ENCODE peak calls at places on chromosomes 12 and 14, in four cellular contexts. One of them, this sample, is unnamed.

GRCh38 chr12:69555461-69555860 is 29.8 kb upstream of the CCT2 start:
- DNase-seq in K562: no peak
- DNase-seq in HCT116: no peak
- DNase-seq in GM23338: no peak
- DNase-seq in this sample: no peak

GRCh38 chr12:47238665-47239064 is 158.9 kb upstream of the AMIGO2 start:
- DNase-seq in GM23338: no peak
- DNase-seq in K562: no peak
- DNase-seq in HCT116: no peak
- DNase-seq in this sample: no peak

GRCh38 chr12:94098466-94098865 is 49.9 kb upstream of the PLXNC1 start:
- DNase-seq in GM23338: no peak
- DNase-seq in HCT116: no peak
- DNase-seq in K562: peak
- DNase-seq in this sample: no peak

GRCh38 chr12:124264879-124265278 is 30.0 kb upstream of the RFLNA start:
- DNase-seq in HCT116: no peak
- DNase-seq in GM23338: no peak
- DNase-seq in K562: no peak
- DNase-seq in this sample: no peak

GRCh38 chr12:10708862-10709261 is 14.3 kb downstream of the YBX3 start:
- DNase-seq in HCT116: no peak
- DNase-seq in GM23338: no peak
- DNase-seq in K562: no peak
- DNase-seq in this sample: no peak

GRCh38 chr12:9636807-9637206 is 29.1 kb upstream of the KLRB1 start:
- DNase-seq in K562: peak
- DNase-seq in GM23338: peak
- DNase-seq in HCT116: no peak
- DNase-seq in this sample: no peak

GRCh38 chr12:94649349-94650142 is 811 bp downstream of the TMCC3 start:
- DNase-seq in GM23338: peak
- DNase-seq in HCT116: no peak
- DNase-seq in K562: no peak
- DNase-seq in this sample: no peak

GRCh38 chr12:123771261-123771660 is 9.2 kb downstream of the DNAH10 start:
- DNase-seq in HCT116: no peak
- DNase-seq in K562: no peak
- DNase-seq in GM23338: no peak
- DNase-seq in this sample: no peak

GRCh38 chr12:6688543-6688999 is 604 bp downstream of the ZNF384 start:
- DNase-seq in GM23338: no peak
- DNase-seq in K562: no peak
- DNase-seq in HCT116: no peak
- DNase-seq in this sample: peak

GRCh38 chr12:27780612-27781408 is 774 bp upstream of the MANSC4 start:
- DNase-seq in HCT116: no peak
- DNase-seq in GM23338: peak
- DNase-seq in K562: peak
- DNase-seq in this sample: peak

DNA sequence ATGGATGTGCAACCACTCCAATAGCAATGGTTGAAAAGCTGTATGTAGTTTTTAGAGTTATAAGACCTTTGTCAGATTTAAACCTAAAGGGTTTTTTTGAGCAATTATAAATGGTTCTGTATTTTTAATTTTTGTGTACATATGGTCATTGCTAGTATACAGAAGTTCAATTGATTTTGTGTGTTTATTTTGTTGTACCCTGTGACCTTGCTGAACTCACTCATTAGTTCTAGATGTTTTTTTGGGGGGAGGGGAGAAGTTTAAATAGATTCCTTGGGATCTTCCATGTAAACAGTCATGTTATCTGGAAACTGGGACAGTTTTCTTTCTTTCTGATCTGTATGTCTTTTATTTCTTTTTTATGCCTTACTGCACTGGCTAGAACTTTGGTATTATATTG is 87.8 kb downstream of the MED13L start:
- DNase-seq in HCT116: no peak
- DNase-seq in K562: no peak
- DNase-seq in GM23338: no peak
- DNase-seq in this sample: no peak
- TF ChIP-seq REST in HCT116: no peak
- TF ChIP-seq REST in K562: no peak
- TF ChIP-seq REST in GM23338: no peak
- TF ChIP-seq REST in this sample: no peak

DNA sequence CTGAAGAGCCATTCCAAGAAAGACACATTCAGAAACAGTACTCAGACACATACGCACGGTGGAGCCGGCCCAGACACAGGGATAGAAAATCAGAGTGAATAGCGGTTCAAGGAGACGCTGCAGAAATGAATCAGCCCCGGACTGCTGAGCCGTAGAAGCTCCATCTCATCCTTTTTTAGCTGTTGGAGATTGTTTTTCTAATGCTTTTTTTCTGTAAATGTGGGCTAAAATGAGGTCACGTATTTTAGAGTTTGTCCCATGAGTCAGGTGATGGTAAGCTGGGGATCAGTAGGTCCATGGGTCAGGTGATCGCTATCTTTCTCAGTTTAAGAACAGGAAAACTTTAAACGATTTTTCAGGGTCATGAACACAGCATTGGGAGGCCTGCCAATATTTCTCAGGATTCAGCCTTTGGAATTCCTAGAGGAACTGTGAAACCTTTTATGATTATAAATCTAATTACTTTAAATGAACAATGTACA is 202.4 kb downstream of the ITPR2 start:
- DNase-seq in HCT116: no peak
- DNase-seq in K562: no peak
- DNase-seq in GM23338: no peak
- DNase-seq in this sample: no peak
- TF ChIP-seq POLR2AphosphoS5 in HCT116: no peak
- TF ChIP-seq POLR2AphosphoS5 in K562: no peak
- TF ChIP-seq POLR2AphosphoS5 in GM23338: no peak
- TF ChIP-seq POLR2AphosphoS5 in this sample: no peak

DNA sequence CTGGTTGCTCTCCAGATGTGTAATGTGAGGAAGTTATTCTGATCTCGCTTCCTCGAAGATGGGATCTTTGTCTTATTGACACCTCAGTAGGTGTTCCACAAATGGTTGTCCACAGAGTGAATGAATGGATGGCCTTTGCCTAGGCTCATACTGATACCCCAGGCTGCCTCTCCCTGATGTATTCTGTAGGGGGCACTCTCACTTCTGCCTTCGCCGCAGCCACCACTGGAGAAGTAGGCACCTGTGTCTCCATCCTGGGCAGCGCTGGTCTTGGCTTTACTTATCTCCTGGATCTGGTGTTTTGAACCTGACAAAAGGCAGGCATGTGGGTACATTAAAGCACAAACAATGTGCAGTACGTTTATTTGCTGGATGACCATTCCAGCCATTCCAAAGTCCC is 82.1 kb downstream of the ZFP36L1 start:
- DNase-seq in GM23338: no peak
- DNase-seq in HCT116: no peak
- DNase-seq in K562: no peak
- DNase-seq in this sample: no peak
- TF ChIP-seq CTCF in GM23338: peak
- TF ChIP-seq CTCF in HCT116: no peak
- TF ChIP-seq CTCF in K562: peak
- TF ChIP-seq CTCF in this sample: no peak

GRCh38 chr12:110449799-110450497 is at the start of gene ARPC3:
- DNase-seq in HCT116: peak
- DNase-seq in K562: peak
- DNase-seq in GM23338: peak
- DNase-seq in this sample: peak
- TF ChIP-seq REST in HCT116: no peak
- TF ChIP-seq REST in K562: no peak
- TF ChIP-seq REST in GM23338: no peak
- TF ChIP-seq REST in this sample: no peak

DNA sequence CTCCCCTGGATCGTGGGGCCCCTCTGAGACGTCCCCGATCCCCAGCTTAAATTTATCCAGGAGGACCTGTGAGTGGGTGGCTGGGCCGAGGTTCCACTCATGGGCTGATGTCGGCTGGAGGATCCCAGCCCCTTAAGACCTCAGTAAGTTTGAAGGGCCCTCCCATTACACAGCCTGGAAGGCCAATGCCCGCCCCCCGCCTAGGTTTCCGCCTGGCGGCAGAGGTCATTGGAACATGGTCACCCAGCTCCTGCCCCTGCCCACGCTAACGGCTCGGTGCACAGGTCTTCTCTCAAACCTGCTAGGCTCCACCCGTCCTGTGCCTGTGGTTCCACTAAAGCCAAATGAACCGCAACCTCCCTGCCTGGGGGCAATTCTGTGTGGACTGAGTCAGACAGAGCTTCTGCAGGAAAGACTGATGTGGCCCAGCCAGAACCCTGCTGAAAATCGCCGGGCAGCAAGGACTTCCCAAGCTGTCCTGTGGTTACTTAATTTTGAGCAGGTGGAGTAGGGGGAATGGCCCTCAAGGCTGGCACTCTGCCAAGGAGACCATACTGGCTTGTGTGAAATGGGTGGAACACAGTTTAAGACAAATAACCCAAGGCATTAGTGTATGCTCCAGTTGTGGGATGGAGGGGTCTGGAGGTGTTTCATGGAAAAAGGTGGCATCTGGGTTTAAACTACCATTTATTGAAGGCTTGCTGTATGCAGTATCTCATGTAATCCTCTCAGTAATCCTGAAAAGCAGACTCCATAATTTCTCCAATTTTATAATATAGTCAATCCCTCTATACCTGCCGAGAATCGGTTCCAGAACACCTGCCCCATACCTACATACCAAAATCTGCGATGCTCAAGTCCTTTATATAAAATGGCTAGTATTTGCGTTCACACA is 903 bp upstream of the NT5DC3 start:
- DNase-seq in GM23338: peak
- DNase-seq in HCT116: peak
- DNase-seq in K562: peak
- DNase-seq in this sample: no peak
- TF ChIP-seq POLR2AphosphoS5 in GM23338: no peak
- TF ChIP-seq POLR2AphosphoS5 in HCT116: no peak
- TF ChIP-seq POLR2AphosphoS5 in K562: peak
- TF ChIP-seq POLR2AphosphoS5 in this sample: peak

GRCh38 chr12:111268738-111269572 is 99.9 kb downstream of the PHETA1 start:
- DNase-seq in K562: peak
- DNase-seq in HCT116: peak
- DNase-seq in GM23338: peak
- DNase-seq in this sample: no peak
- TF ChIP-seq CTCF in K562: peak
- TF ChIP-seq CTCF in HCT116: peak
- TF ChIP-seq CTCF in GM23338: peak
- TF ChIP-seq CTCF in this sample: peak

GRCh38 chr12:49624919-49625577 is 1.7 kb downstream of the PRPF40B start:
- DNase-seq in GM23338: no peak
- DNase-seq in HCT116: peak
- DNase-seq in K562: peak
- DNase-seq in this sample: peak

GRCh38 chr12:49623142-49623899 is at the start of gene PRPF40B:
- DNase-seq in HCT116: peak
- DNase-seq in K562: peak
- DNase-seq in GM23338: peak
- DNase-seq in this sample: peak

GRCh38 chr12:49621651-49622500 is 1.5 kb upstream of the PRPF40B start:
- DNase-seq in HCT116: no peak
- DNase-seq in GM23338: no peak
- DNase-seq in K562: no peak
- DNase-seq in this sample: peak

GRCh38 chr12:49619286-49619685 is 4.1 kb upstream of the PRPF40B start:
- DNase-seq in GM23338: no peak
- DNase-seq in HCT116: no peak
- DNase-seq in K562: no peak
- DNase-seq in this sample: no peak

DNA sequence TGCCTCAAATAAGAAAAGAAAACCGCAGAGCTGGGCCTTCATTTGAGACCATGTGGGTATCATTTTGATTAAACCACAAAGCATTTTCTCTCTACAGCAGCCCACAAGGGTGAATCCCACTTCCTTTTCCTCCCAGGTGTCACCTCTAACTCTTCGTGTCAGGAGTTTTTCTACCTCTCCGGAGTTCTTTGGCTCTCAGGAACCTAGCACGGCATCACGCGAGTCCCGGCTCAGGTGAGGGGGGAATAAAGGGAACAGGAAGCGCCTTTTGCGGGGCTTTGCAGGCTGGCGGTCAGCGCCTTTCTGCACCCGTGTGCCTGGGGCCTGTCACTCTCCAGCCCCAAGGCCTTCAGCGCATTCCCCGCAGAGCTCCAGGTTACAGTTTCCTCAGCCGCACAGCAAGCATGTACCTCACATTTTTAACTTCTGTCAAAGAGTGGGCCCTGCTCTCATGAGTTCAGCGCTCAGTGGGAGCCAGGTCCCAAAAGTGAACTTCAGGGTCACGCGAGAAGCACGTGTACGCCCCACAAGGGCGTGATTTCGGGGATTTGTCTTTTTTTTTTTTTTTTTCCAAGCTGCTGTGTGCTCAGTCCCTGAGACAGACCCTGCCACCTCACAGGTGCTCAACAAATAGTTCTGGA is 740 bp upstream of the PRPF40B start:
- DNase-seq in HCT116: no peak
- DNase-seq in K562: peak
- DNase-seq in GM23338: peak
- DNase-seq in this sample: peak
- TF ChIP-seq REST in HCT116: no peak
- TF ChIP-seq REST in K562: no peak
- TF ChIP-seq REST in GM23338: no peak
- TF ChIP-seq REST in this sample: no peak